ENCODE peak calls at places on chromosomes 12 and 14, in seven cellular contexts. B is GM12865; Q is EL; C is DMS153; I is OCI-LY7; P is NCI-H1092 treated with DMSO at 0.1 percent for 48 hours; E is activated CD4-positive, alpha-beta T cell treated with anti-CD3 and anti-CD28 coated beads for 24 hours. A is an unnamed sample.

GRCh38 chr12:118053071-118053985 is 7.7 kb downstream of the WSB2 start:
- DNase-seq in B (no peak), Q (peak; percentile 68), C (no peak), I (no peak), P (no peak), E (no peak), A (peak; percentile 51)

GRCh38 chr12:46825526-46826414 is at the start of gene SLC38A4:
- DNase-seq in B (no peak), Q (peak; percentile 66), C (no peak), I (no peak), P (no peak), E (no peak), A (peak; percentile 32)

GRCh38 chr14:103333754-103334643 is at the start of gene EIF5:
- DNase-seq in B (peak; percentile 99), Q (peak; percentile 98), C (peak; percentile 86), I (peak; percentile 99), P (peak; percentile 98), E (peak; percentile 99), A (peak; percentile 98)

GRCh38 chr12:79830425-79830824 is 104.5 kb downstream of the PPP1R12A start:
- DNase-seq in B (no peak), Q (no peak), C (no peak), I (no peak), P (no peak), E (no peak), A (no peak)

GRCh38 chr14:51448831-51449665 is 202.7 kb upstream of the FRMD6 start:
- DNase-seq in B (no peak), Q (peak; percentile 97), C (no peak), I (no peak), P (no peak), E (no peak), A (peak; percentile 98)

GRCh38 chr12:130700492-130701401 is 15.4 kb downstream of the RIMBP2 start:
- DNase-seq in B (no peak), Q (no peak), C (no peak), I (no peak), P (peak; percentile 18), E (no peak), A (no peak)

GRCh38 chr14:101025131-101025530 is 121.6 kb upstream of the RTL1 start:
- DNase-seq in B (no peak), Q (no peak), C (no peak), I (no peak), P (no peak), E (no peak), A (no peak)

GRCh38 chr14:70642313-70643235 is 858 bp downstream of the TTC9 start:
- DNase-seq in B (peak; percentile 73), Q (no peak), C (no peak), I (peak; percentile 79), P (peak; percentile 63), E (no peak), A (no peak)

GRCh38 chr14:85417396-85417795 is 112.5 kb upstream of the FLRT2 start:
- DNase-seq in B (no peak), Q (no peak), C (no peak), I (no peak), P (no peak), E (no peak), A (no peak)

GRCh38 chr12:108004368-108004767 is 124.7 kb upstream of the WSCD2 start:
- DNase-seq in B (peak; percentile 8), Q (no peak), C (no peak), I (peak; percentile 3), P (peak; percentile 63), E (no peak), A (no peak)

GRCh38 chr14:59829941-59830734 is 40.4 kb downstream of the RTN1 start:
- DNase-seq in B (no peak), Q (no peak), C (no peak), I (no peak), P (no peak), E (no peak), A (no peak)

GRCh38 chr12:110704750-110705149 is 15.8 kb upstream of the HVCN1 start:
- DNase-seq in B (peak; percentile 48), Q (no peak), C (peak; percentile 43), I (peak; percentile 57), P (peak; percentile 4), E (no peak), A (no peak)

GRCh38 chr14:104974146-104974541 is 4.0 kb downstream of the AHNAK2 start:
- DNase-seq in B (no peak), Q (no peak), C (no peak), I (no peak), P (no peak), E (no peak), A (no peak)

GRCh38 chr14:35257809-35258208 is 34.4 kb upstream of the PSMA6 start:
- DNase-seq in B (no peak), Q (no peak), C (no peak), I (no peak), P (no peak), E (no peak), A (peak; percentile 55)

GRCh38 chr14:100062602-100063001 is 2.6 kb upstream of the EVL start:
- DNase-seq in B (no peak), Q (no peak), C (no peak), I (no peak), P (no peak), E (no peak), A (no peak)

GRCh38 chr14:68016243-68016914 is 196.8 kb downstream of the RAD51B start:
- DNase-seq in B (no peak), Q (peak; percentile 46), C (no peak), I (no peak), P (no peak), E (no peak), A (peak; percentile 57)

GRCh38 chr12:46050805-46051204 is 60.4 kb upstream of the SCAF11 start:
- DNase-seq in B (no peak), Q (no peak), C (no peak), I (no peak), P (no peak), E (no peak), A (no peak)

GRCh38 chr12:79098530-79098929 is 234.0 kb downstream of the SYT1 start:
- DNase-seq in B (no peak), Q (no peak), C (no peak), I (no peak), P (no peak), E (no peak), A (no peak)

GRCh38 chr14:88321692-88322504 is 1.2 kb downstream of the KCNK10 start:
- DNase-seq in B (no peak), Q (no peak), C (no peak), I (no peak), P (no peak), E (no peak), A (no peak)

GRCh38 chr14:51473808-51474207 is 177.9 kb upstream of the FRMD6 start:
- DNase-seq in B (no peak), Q (peak; percentile 87), C (no peak), I (no peak), P (no peak), E (no peak), A (peak; percentile 74)

GRCh38 chr12:106072751-106073150 is 66.0 kb downstream of the NUAK1 start:
- DNase-seq in B (no peak), Q (no peak), C (no peak), I (no peak), P (no peak), E (no peak), A (no peak)

GRCh38 chr12:3061129-3061857 is 15.9 kb upstream of the TSPAN9 start:
- DNase-seq in B (no peak), Q (peak; percentile 43), C (no peak), I (no peak), P (no peak), E (no peak), A (peak; percentile 48)

GRCh38 chr12:101474711-101475386 is at the start of gene SPIC:
- DNase-seq in B (no peak), Q (no peak), C (no peak), I (no peak), P (no peak), E (no peak), A (no peak)

GRCh38 chr12:116421785-116422538 is 137.2 kb upstream of the MAP1LC3B2 start:
- DNase-seq in B (no peak), Q (no peak), C (no peak), I (no peak), P (no peak), E (no peak), A (no peak)